ENCODE peak calls at places on chromosome 4, in seven cellular contexts. L is ascending aorta; I is body of pancreas; Q is IMR-90; Y is PC-9; E is CD4-positive, CD25-positive, alpha-beta regulatory T cell; B is GM23248. M is an unnamed sample.

GRCh38 chr4:19945501-19945900 is 306.2 kb upstream of the SLIT2 start:
- DNase-seq in L (no peak), I (no peak), Q (peak; percentile 10), Y (no peak), E (no peak), B (no peak), M (no peak)

GRCh38 chr4:110195561-110196205 is 2.7 kb downstream of the ELOVL6 start:
- DNase-seq in L (no peak), I (no peak), Q (peak; percentile 17), Y (no peak), E (no peak), B (peak; percentile 8), M (no peak)

GRCh38 chr4:7415927-7416686 is 18.6 kb downstream of the PSAPL1 start:
- DNase-seq in L (no peak), I (no peak), Q (no peak), Y (no peak), E (no peak), B (no peak), M (no peak)

GRCh38 chr4:3451956-3452355 is 10.2 kb downstream of the HGFAC start:
- DNase-seq in L (no peak), I (no peak), Q (peak; percentile 79), Y (peak; percentile 58), E (no peak), B (peak; percentile 75), M (no peak)

GRCh38 chr4:109574443-109574850 is 14.4 kb downstream of the MCUB start:
- DNase-seq in L (no peak), I (no peak), Q (no peak), Y (peak; percentile 38), E (no peak), B (peak; percentile 19), M (no peak)

GRCh38 chr4:167966161-167966560 is 126.2 kb upstream of the ANXA10 start:
- DNase-seq in L (no peak), I (no peak), Q (no peak), Y (no peak), E (no peak), B (no peak), M (no peak)

GRCh38 chr4:113146876-113147358 is 97.5 kb downstream of the ANK2 start:
- DNase-seq in L (no peak), I (peak; percentile 16), Q (no peak), Y (no peak), E (no peak), B (peak; percentile 59), M (no peak)

GRCh38 chr4:43277003-43277402 is 384.5 kb downstream of the GRXCR1 start:
- DNase-seq in L (no peak), I (no peak), Q (peak; percentile 69), Y (no peak), E (no peak), B (peak; percentile 72), M (no peak)

GRCh38 chr4:85499573-85499972 is 24.6 kb downstream of the ARHGAP24 start:
- DNase-seq in L (no peak), I (no peak), Q (no peak), Y (no peak), E (no peak), B (no peak), M (no peak)
- H3K4me1 ChIP-seq in L (peaks cover 3% of the 10 kb centered on the region), I (peaks cover 37% of the 10 kb centered on the region), Q (peaks cover 2% of the 10 kb centered on the region), Y (peaks cover 44% of the 10 kb centered on the region), E (no peaks in the 10 kb centered on the region), B (peaks cover 54% of the 10 kb centered on the region), M (peaks cover 45% of the 10 kb centered on the region)

DNA sequence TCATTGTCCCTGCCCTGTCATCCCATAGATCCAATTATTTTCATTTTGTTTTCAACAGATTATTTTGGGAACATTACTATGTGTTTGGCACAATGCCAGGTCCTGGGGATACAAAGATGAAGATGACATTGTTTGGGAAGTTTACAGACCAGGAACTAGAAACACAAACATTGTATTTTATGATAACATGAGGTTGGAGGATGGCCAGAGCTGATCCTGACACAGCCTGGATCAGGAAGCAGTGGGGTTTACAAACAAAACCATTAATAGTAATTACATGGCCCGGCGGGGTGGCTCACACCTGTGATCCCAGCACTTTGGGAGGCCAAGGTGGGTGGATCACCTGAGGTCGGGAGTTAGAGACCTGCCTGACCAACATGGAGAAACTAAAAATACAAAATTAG is 29.9 kb downstream of the CLRN2 start:
- DNase-seq in L (no peak), I (no peak), Q (no peak), Y (no peak), E (no peak), B (no peak), M (no peak)
- H3K27ac ChIP-seq in L (no peak overlapping the region), I (peak overlapping the region; percentile 32), Q (no peak overlapping the region), Y (no peak overlapping the region), E (no peak overlapping the region), B (no peak overlapping the region), M (no peak overlapping the region)

DNA sequence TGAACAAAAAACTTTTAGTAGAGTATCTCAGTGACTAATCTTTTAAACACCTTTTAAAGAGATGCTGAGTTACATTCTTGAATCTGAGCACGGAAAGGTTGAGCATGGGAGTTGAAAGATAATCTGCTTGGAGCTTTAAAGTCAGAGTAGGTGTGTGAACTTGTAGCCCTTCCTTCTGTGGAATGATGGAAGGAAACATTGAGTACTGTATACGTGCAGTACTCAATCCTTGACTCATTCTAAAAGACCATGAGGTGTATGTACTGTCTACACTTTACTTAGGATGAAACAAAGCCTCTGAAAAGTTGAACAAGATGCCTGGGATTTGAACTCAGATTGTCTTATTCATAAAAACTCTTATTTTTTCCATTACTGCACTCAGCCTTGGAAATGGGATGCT is 3.4 kb downstream of the ENOPH1 start:
- DNase-seq in L (no peak), I (no peak), Q (no peak), Y (no peak), E (no peak), B (no peak), M (no peak)
- H3K4me1 ChIP-seq in L (peaks cover 5% of the 10 kb centered on the region), I (peaks cover 19% of the 10 kb centered on the region), Q (peaks cover 3% of the 10 kb centered on the region), Y (peaks cover 11% of the 10 kb centered on the region), E (peaks cover 23% of the 10 kb centered on the region), B (peaks cover 7% of the 10 kb centered on the region), M (peaks cover 8% of the 10 kb centered on the region)

GRCh38 chr4:82784615-82785247 is 13.9 kb downstream of the SCD5 start:
- DNase-seq in L (no peak), I (no peak), Q (peak; percentile 67), Y (no peak), E (no peak), B (peak; percentile 87), M (no peak)

GRCh38 chr4:82785248-82786003 is 13.2 kb downstream of the SCD5 start:
- DNase-seq in L (no peak), I (no peak), Q (peak; percentile 88), Y (peak; percentile 90), E (no peak), B (peak; percentile 96), M (no peak)

GRCh38 chr4:82787342-82787741 is 11.3 kb downstream of the SCD5 start:
- DNase-seq in L (no peak), I (no peak), Q (no peak), Y (peak; percentile 66), E (no peak), B (peak; percentile 59), M (no peak)

GRCh38 chr4:82786794-82787193 is 11.8 kb downstream of the SCD5 start:
- DNase-seq in L (no peak), I (no peak), Q (no peak), Y (no peak), E (no peak), B (no peak), M (no peak)

GRCh38 chr4:82786004-82786400 is 12.6 kb downstream of the SCD5 start:
- DNase-seq in L (no peak), I (no peak), Q (no peak), Y (no peak), E (no peak), B (peak; percentile 40), M (no peak)
- H3K27ac ChIP-seq in L (no peak overlapping the region), I (peak overlapping the region; percentile 42), Q (no peak overlapping the region), Y (peak overlapping the region; percentile 89), E (no peak overlapping the region), B (peak overlapping the region; percentile 89), M (no peak overlapping the region)

DNA sequence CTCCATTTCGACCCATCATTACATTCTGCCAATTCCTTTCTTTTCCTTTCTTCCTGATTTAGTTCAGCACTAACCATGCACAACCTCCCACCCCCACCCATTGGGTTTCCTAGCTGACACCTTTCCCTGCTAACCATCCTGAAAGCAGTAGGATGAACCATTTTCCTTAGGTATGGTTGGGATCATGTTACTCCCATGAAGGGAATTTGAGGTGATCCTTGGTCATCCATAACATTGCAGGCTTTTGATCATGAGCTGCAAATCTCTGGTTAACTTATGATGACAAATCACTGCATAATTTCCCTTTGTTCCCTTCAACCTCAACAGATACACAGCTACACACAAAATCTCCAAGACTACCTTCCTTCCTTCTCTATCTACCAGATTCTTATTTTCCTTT is 145.3 kb downstream of the RBM47 start:
- DNase-seq in L (no peak), I (no peak), Q (no peak), Y (no peak), E (no peak), B (no peak), M (no peak)
- H3K4me1 ChIP-seq in L (no peaks in the 10 kb centered on the region), I (peaks cover 72% of the 10 kb centered on the region), Q (peaks cover 7% of the 10 kb centered on the region), Y (peaks cover 34% of the 10 kb centered on the region), E (no peaks in the 10 kb centered on the region), B (peaks cover 8% of the 10 kb centered on the region), M (no peaks in the 10 kb centered on the region)

DNA sequence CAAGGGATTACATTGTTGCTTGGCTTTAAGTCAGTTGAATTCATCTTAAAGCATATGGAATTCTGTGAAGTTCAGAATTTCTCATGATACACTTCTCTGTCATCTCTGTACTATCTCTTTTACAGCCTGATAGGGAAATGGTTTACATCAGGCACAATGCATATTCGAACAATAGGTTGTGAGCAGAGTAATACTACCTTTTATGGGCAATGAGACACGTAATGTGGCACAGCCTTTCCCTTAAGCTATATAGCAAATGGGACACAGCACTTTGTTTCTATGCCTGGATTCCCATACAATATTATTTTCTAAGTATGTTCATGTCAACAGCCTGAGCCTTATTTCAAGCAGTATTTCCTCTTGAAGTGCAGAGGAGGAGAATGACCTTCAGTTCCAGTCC is 58.4 kb downstream of the SYNPO2 start:
- DNase-seq in L (no peak), I (no peak), Q (no peak), Y (no peak), E (no peak), B (no peak), M (no peak)
- H3K27ac ChIP-seq in L (peak overlapping the region; percentile 90), I (no peak overlapping the region), Q (no peak overlapping the region), Y (no peak overlapping the region), E (no peak overlapping the region), B (no peak overlapping the region), M (no peak overlapping the region)

DNA sequence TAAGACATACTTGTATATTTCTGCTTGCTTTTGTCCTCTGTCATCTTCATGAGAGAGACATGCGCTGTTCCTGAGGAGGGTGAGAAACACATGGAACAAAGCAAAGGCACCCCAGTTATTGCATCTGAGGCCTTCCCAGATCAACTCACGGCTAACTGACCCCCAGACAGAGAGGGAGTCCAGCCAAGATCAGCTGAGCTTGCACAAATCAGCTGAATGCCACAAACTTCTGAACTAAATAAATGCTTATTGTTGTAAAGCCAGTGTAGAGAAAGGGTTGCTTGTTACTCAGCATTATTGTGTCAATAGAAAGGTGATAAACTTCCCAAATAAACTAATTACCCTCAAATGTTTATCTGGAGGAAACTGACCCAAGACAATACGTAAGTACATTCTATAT is 163.8 kb downstream of the BTC start:
- DNase-seq in L (no peak), I (no peak), Q (no peak), Y (no peak), E (no peak), B (no peak), M (no peak)
- H3K4me1 ChIP-seq in L (peaks cover 4% of the 10 kb centered on the region), I (no peaks in the 10 kb centered on the region), Q (peaks cover 2% of the 10 kb centered on the region), Y (peaks cover 12% of the 10 kb centered on the region), E (no peaks in the 10 kb centered on the region), B (peaks cover 20% of the 10 kb centered on the region), M (no peaks in the 10 kb centered on the region)

GRCh38 chr4:128787509-128788311 is 21.8 kb upstream of the JADE1 start:
- DNase-seq in L (no peak), I (no peak), Q (peak; percentile 74), Y (no peak), E (no peak), B (no peak), M (no peak)
- H3K27ac ChIP-seq in L (no peak overlapping the region), I (no peak overlapping the region), Q (no peak overlapping the region), Y (no peak overlapping the region), E (no peak overlapping the region), B (no peak overlapping the region), M (no peak overlapping the region)

M was measured in tibial nerve.